ENCODE peak calls at places on chromosomes 5 and 9, in four cellular contexts. W, X, I and M are unnamed samples.

GRCh38 chr5:153707626-153708025 is 217.2 kb downstream of the GRIA1 start:
- DNase-seq in W (no peak), X (no peak), I (no peak), M (no peak)

GRCh38 chr9:25322138-25322537 is 356.1 kb downstream of the TUSC1 start:
- DNase-seq in W (no peak), X (no peak), I (no peak), M (no peak)

GRCh38 chr5:219492-219891 is 1.4 kb downstream of the SDHA start:
- DNase-seq in W (no peak), X (no peak), I (no peak), M (no peak)

GRCh38 chr9:18824095-18824666 is 208.8 kb downstream of the SAXO1 start:
- DNase-seq in W (no peak), X (no peak), I (peak), M (no peak)

GRCh38 chr9:132411091-132411508 is 1.1 kb downstream of the CFAP77 start:
- DNase-seq in W (no peak), X (peak), I (no peak), M (no peak)

GRCh38 chr9:2816476-2817141 is 27.3 kb downstream of the PUM3 start:
- DNase-seq in W (peak), X (no peak), I (no peak), M (no peak)

GRCh38 chr9:95003694-95004451 is 277.4 kb downstream of the AOPEP start:
- DNase-seq in W (peak), X (no peak), I (peak), M (no peak)

GRCh38 chr5:26740182-26740581 is 298.2 kb downstream of the CDH9 start:
- DNase-seq in W (no peak), X (no peak), I (no peak), M (no peak)

GRCh38 chr5:17802256-17802655 is 168.0 kb downstream of the TAF11L14 start:
- DNase-seq in W (no peak), X (no peak), I (no peak), M (no peak)

GRCh38 chr5:158431369-158432029 is 572.6 kb upstream of the CLINT1 start:
- DNase-seq in W (no peak), X (no peak), I (no peak), M (no peak)

GRCh38 chr5:1130218-1130946 is 18.5 kb upstream of the SLC12A7 start:
- DNase-seq in W (no peak), X (no peak), I (no peak), M (no peak)

GRCh38 chr9:88387733-88388202 is 476 bp upstream of the SPIN1 start:
- DNase-seq in W (no peak), X (peak), I (peak), M (no peak)

GRCh38 chr9:135989722-135990467 is 28.7 kb upstream of the UBAC1 start:
- DNase-seq in W (no peak), X (no peak), I (no peak), M (no peak)

GRCh38 chr5:67528953-67529352 is 332.4 kb upstream of the CD180 start:
- DNase-seq in W (no peak), X (no peak), I (no peak), M (no peak)

GRCh38 chr5:39198080-39198479 is 21.3 kb downstream of the FYB1 start:
- DNase-seq in W (no peak), X (peak), I (no peak), M (peak)

GRCh38 chr5:179302499-179303185 is 42.6 kb downstream of the ADAMTS2 start:
- DNase-seq in W (no peak), X (no peak), I (no peak), M (no peak)

GRCh38 chr9:106146066-106146840 is 451.9 kb downstream of the TMEM38B start:
- DNase-seq in W (no peak), X (no peak), I (no peak), M (no peak)

GRCh38 chr5:4192111-4192510 is 596.5 kb downstream of the IRX1 start:
- DNase-seq in W (no peak), X (no peak), I (no peak), M (no peak)
- H3K27ac ChIP-seq in W (no peak), X (no peak), I (no peak), M (no peak)

GRCh38 chr9:91208837-91209236 is 152.9 kb downstream of the AUH start:
- DNase-seq in W (no peak), X (no peak), I (no peak), M (no peak)
- H3K27ac ChIP-seq in W (peak), X (no peak), I (peak), M (no peak)

DNA sequence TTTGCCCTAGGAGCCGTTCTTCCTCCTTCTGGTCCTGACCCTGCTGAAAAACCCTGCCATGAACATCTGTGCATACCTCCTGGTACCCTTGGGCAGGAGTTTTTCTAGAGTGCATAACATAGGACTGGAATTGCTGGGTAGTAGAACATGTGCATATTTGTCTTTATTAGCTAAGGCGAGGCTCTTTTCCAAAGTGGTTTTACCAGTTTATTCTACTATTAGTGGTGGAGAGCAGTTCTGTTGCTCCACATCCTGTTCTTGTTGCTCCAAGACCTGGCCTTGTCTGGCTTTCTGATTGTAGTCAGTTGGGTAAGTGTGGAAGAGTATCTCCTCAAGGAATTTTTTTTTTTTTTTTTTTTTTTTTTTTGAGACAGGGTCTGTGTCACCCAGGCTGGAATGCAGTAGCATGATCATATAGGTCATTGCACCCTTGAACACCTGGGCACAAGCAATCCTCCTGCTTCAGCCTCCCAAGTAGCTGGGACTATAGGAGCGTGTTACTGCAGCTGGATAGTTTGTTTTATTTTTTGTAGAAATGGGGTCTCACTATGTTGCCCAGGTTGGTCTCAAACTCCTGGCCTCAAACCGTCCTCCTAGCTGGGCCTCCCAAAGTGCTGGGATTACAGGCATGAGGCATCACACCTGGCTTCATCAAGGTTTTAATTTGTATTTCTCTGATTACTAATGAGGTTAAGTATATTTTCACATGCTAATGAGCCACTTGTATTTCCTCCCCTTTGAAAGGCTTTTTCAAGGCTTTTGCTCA is 85.2 kb downstream of the SPRY4 start:
- DNase-seq in W (no peak), X (peak), I (no peak), M (no peak)
- H3K27ac ChIP-seq in W (no peak), X (no peak), I (no peak), M (peak)

GRCh38 chr5:24535646-24536045 is 109.1 kb downstream of the CDH10 start:
- DNase-seq in W (no peak), X (no peak), I (no peak), M (no peak)

GRCh38 chr5:24530907-24531306 is 113.9 kb downstream of the CDH10 start:
- DNase-seq in W (no peak), X (no peak), I (no peak), M (no peak)
- H3K27ac ChIP-seq in W (no peak), X (no peak), I (no peak), M (no peak)

DNA sequence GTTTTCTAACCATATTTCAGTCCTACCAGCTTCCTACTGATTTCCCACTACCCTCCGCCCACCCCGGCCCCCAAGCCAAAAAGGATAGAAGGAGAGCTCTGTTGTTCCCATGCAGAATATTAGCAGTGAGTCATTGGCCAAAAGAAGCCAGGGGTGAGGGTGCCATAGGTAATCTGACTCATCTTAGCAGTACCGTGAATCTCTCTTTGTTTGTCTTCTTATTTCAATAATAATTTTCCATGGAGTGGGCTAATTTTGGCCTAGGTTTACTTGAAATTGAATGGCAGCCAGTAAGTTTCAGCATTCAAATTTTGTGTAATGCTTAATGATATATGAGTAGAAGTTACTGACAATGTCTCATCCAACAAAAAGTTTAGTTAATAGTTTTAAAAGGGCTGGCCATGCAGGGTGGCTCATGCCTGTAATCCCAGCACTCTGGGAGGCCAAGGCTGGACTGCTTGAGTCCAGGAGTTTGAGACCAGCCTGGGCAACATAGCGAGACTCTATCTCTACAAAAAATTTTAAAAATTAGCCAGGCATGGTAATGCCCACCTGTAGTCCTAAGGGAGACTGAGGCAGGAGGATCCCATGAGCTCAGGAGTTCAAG is 74.2 kb downstream of the C9orf152 start:
- DNase-seq in W (no peak), X (peak), I (no peak), M (peak)
- H3K27ac ChIP-seq in W (no peak), X (peak), I (no peak), M (no peak)

DNA sequence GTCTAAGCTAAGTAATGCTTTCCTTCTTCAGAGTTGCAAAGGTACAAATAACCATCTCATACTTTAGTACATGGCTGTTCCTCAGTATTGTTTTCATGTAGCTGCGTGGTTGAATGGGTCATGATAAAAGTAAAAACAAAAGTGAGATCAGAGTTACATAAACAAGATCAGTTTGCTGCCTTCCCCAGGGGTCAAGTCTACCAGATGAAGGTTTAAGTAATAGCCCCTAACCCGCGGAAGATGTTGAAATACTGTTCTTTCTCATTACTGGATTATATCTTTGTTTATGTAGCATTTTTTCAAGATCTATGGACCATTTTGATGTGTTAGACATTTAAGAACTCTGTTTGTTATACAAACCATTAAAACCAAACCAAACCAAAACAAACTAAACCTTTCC is 34.1 kb upstream of the ARRDC3 start:
- DNase-seq in W (no peak), X (no peak), I (no peak), M (no peak)
- H3K27ac ChIP-seq in W (no peak), X (no peak), I (no peak), M (no peak)

DNA sequence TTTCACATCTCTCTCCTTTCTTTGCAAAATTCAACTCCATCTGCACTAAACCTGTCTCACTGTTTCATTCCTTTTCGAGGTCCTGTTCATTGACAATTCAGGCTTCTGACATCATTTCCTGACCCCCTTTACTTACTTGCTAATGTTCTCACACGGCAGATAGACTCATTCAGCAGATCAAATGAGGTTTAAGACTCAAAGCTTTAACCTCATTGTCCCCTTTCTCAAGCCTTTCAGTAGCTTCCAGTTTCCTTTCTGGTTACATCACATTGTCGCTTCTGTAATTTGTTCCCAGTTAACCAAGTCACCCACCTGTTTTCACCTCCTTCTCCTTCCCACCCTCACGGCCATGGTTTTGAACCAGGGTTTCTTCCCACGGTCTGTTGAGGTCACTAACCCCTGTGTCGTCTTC is 143.4 kb upstream of the OTULINL start:
- DNase-seq in W (no peak), X (no peak), I (no peak), M (no peak)
- H3K27ac ChIP-seq in W (no peak), X (no peak), I (no peak), M (no peak)